ENCODE peak calls at places on chromosomes 3 and 15, in seven cellular contexts. J, M, V, O, D, L and U are unnamed samples.

GRCh38 chr3:152379415-152380042 is 110.8 kb downstream of the MBNL1 start:
- DNase-seq in J (no peak), M (no peak), V (no peak), O (no peak), D (no peak), L (no peak), U (no peak)

GRCh38 chr3:27659279-27660021 is 62.7 kb downstream of the EOMES start:
- DNase-seq in J (peak; percentile 53), M (peak; percentile 62), V (peak; percentile 43), O (peak; percentile 56), D (no peak), L (peak; percentile 18), U (peak; percentile 70)

GRCh38 chr3:27022096-27022761 is 347.0 kb downstream of the NEK10 start:
- DNase-seq in J (no peak), M (no peak), V (no peak), O (no peak), D (no peak), L (no peak), U (peak; percentile 60)

GRCh38 chr3:79016587-79017380 is 751.0 kb downstream of the ROBO1 start:
- DNase-seq in J (no peak), M (peak; percentile 54), V (no peak), O (no peak), D (no peak), L (no peak), U (no peak)

GRCh38 chr3:106836906-106837305 is 540.3 kb upstream of the CCDC54 start:
- DNase-seq in J (no peak), M (no peak), V (no peak), O (no peak), D (no peak), L (no peak), U (no peak)

GRCh38 chr3:150251654-150252053 is 156.4 kb upstream of the TSC22D2 start:
- DNase-seq in J (no peak), M (peak; percentile 55), V (no peak), O (no peak), D (no peak), L (no peak), U (no peak)

GRCh38 chr15:97904196-97904572 is 56.3 kb upstream of the ARRDC4 start:
- DNase-seq in J (peak; percentile 75), M (peak; percentile 63), V (peak; percentile 12), O (peak; percentile 75), D (no peak), L (no peak), U (peak; percentile 85)

GRCh38 chr15:51334011-51334426 is 4.4 kb downstream of the CYP19A1 start:
- DNase-seq in J (no peak), M (no peak), V (no peak), O (no peak), D (no peak), L (no peak), U (no peak)

GRCh38 chr3:37945803-37946530 is 44.6 kb upstream of the VILL start:
- DNase-seq in J (no peak), M (no peak), V (no peak), O (peak; percentile 35), D (peak; percentile 26), L (no peak), U (peak; percentile 69)

GRCh38 chr15:40439461-40440299 is 1.1 kb upstream of the BAHD1 start:
- DNase-seq in J (peak; percentile 41), M (peak; percentile 47), V (no peak), O (peak; percentile 59), D (no peak), L (no peak), U (peak; percentile 95)

GRCh38 chr15:98725874-98726273 is 77.5 kb downstream of the IGF1R start:
- DNase-seq in J (no peak), M (no peak), V (no peak), O (no peak), D (no peak), L (no peak), U (no peak)

GRCh38 chr3:37645801-37646380 is 215.8 kb upstream of the CTDSPL start:
- DNase-seq in J (peak; percentile 50), M (no peak), V (no peak), O (peak; percentile 66), D (no peak), L (no peak), U (no peak)

GRCh38 chr3:197083486-197083885 is 53.9 kb upstream of the MELTF start:
- DNase-seq in J (peak; percentile 20), M (peak; percentile 90), V (no peak), O (peak; percentile 37), D (no peak), L (no peak), U (peak; percentile 5)

GRCh38 chr15:74234598-74234875 is 1.6 kb upstream of the CCDC33 start:
- DNase-seq in J (no peak), M (no peak), V (no peak), O (no peak), D (no peak), L (no peak), U (no peak)

GRCh38 chr3:20930034-20930433 is 744.0 kb upstream of the SGO1 start:
- DNase-seq in J (no peak), M (peak; percentile 15), V (no peak), O (no peak), D (no peak), L (no peak), U (peak; percentile 65)

GRCh38 chr3:53426918-53427317 is 67.5 kb upstream of the CACNA1D start:
- DNase-seq in J (no peak), M (no peak), V (no peak), O (no peak), D (no peak), L (no peak), U (no peak)

GRCh38 chr3:175153595-175153994 is 294.5 kb downstream of the NAALADL2 start:
- DNase-seq in J (no peak), M (no peak), V (no peak), O (no peak), D (no peak), L (no peak), U (no peak)

GRCh38 chr3:134792700-134793099 is 2.4 kb upstream of the EPHB1 start:
- DNase-seq in J (no peak), M (no peak), V (no peak), O (no peak), D (no peak), L (no peak), U (no peak)

GRCh38 chr3:120394343-120394742 is 45.2 kb upstream of the LRRC58 start:
- DNase-seq in J (no peak), M (no peak), V (no peak), O (no peak), D (no peak), L (no peak), U (no peak)

GRCh38 chr15:98035134-98035533 is 74.6 kb downstream of the ARRDC4 start:
- DNase-seq in J (no peak), M (no peak), V (no peak), O (no peak), D (no peak), L (no peak), U (no peak)

GRCh38 chr3:153138267-153139210 is 23.5 kb upstream of the RAP2B start:
- DNase-seq in J (peak; percentile 36), M (peak; percentile 94), V (peak; percentile 43), O (peak; percentile 36), D (no peak), L (peak; percentile 33), U (peak; percentile 96)

GRCh38 chr3:74501001-74501400 is 113.5 kb downstream of the CNTN3 start:
- DNase-seq in J (no peak), M (peak; percentile 10), V (no peak), O (no peak), D (no peak), L (no peak), U (no peak)